ENCODE peak calls at places on chromosomes 12 and 14, in six cellular contexts. P is astrocyte of the cerebellum; O is CD8-positive, alpha-beta T cell; Y is left ventricle myocardium inferior; S is endothelial cell of umbilical vein; W is tibial nerve. B is an unnamed sample.
A peak's percentile ranks its signal among the peaks of the same experiment; 100 is the strongest.

GRCh38 chr14:72270341-72270740 is 338.1 kb downstream of the RGS6 start:
- DNase-seq in P (no peak), W (no peak), Y (no peak), S (no peak), O (no peak), B (no peak)

GRCh38 chr12:128813883-128814282 is 9.9 kb downstream of the SLC15A4 start:
- DNase-seq in O (no peak), P (no peak), S (no peak), W (no peak), Y (no peak), B (no peak)

GRCh38 chr12:45598761-45599160 is 130.7 kb upstream of the ARID2 start:
- DNase-seq in P (no peak), W (no peak), O (no peak), Y (no peak), S (no peak), B (no peak)

GRCh38 chr12:120938496-120938895 is 34.3 kb upstream of the SPPL3 start:
- DNase-seq in Y (no peak), W (no peak), P (no peak), S (no peak), O (no peak), B (no peak)

GRCh38 chr14:61517861-61518802 is 177.2 kb upstream of the HIF1A start:
- DNase-seq in P (no peak), Y (no peak), W (no peak), O (no peak), S (peak; percentile 39), B (no peak)

GRCh38 chr14:91924871-91925726 is 22.4 kb downstream of the FBLN5 start:
- DNase-seq in P (peak; percentile 44), O (no peak), Y (no peak), S (no peak), W (no peak), B (no peak)

GRCh38 chr12:14846878-14847580 is 3.7 kb upstream of the ART4 start:
- DNase-seq in P (peak; percentile 48), Y (no peak), O (no peak), W (no peak), S (peak; percentile 86), B (no peak)

GRCh38 chr12:12003609-12004008 is 67.1 kb upstream of the BCL2L14 start:
- DNase-seq in P (no peak), O (no peak), Y (no peak), S (no peak), W (no peak), B (no peak)

GRCh38 chr14:72619071-72619710 is 274.7 kb downstream of the DPF3 start:
- DNase-seq in Y (no peak), W (no peak), O (no peak), S (no peak), P (no peak), B (no peak)

GRCh38 chr14:100873083-100873482 is 30.4 kb downstream of the RTL1 start:
- DNase-seq in S (no peak), W (no peak), Y (peak; percentile 0), P (no peak), O (no peak), B (no peak)

GRCh38 chr12:22310276-22310675 is 24.2 kb downstream of the ST8SIA1 start:
- DNase-seq in S (no peak), W (no peak), P (no peak), Y (no peak), O (no peak), B (no peak)

GRCh38 chr12:45969084-45969483 is 21.3 kb downstream of the SCAF11 start:
- DNase-seq in S (no peak), O (no peak), P (no peak), W (no peak), Y (no peak), B (no peak)

GRCh38 chr14:100673085-100673806 is 53.4 kb upstream of the DLK1 start:
- DNase-seq in S (no peak), O (no peak), P (no peak), Y (no peak), W (no peak), B (no peak)

GRCh38 chr12:95591731-95592130 is 40.5 kb upstream of the USP44 start:
- DNase-seq in Y (no peak), P (no peak), O (no peak), W (no peak), S (no peak), B (no peak)

GRCh38 chr12:106981781-106982180 is 5.2 kb downstream of the MTERF2 start:
- DNase-seq in W (no peak), Y (no peak), O (no peak), P (no peak), S (no peak), B (no peak)

GRCh38 chr12:59737725-59738463 is 142.1 kb downstream of the SLC16A7 start:
- DNase-seq in O (no peak), P (no peak), W (no peak), Y (no peak), S (no peak), B (no peak)

DNA sequence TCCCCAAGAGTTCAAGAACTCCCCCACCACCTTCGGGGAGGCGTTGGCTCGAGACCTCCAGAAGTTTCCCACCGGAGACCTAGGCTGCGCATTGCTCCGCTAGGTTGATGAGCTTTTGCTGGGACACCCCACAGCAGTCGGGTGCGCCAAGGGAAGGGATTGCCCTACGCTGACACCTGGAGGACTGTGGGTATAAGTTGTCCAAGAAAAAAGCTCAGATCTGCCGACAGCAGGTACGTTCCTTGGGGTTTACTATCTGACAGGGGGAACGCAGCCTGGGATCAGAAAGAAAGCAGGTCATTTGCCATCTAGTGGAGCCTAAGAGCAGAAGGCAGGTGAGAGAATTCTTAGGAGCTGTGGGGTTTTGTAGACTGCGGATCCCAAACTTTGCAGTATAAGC is 98.8 kb downstream of the FRMD6 start:
- DNase-seq in O (no peak), W (no peak), P (no peak), S (no peak), Y (no peak), B (no peak)
- TF ChIP-seq CTCF in O (no peak), W (no peak), P (no peak), S (no peak), Y (no peak), B (no peak)

DNA sequence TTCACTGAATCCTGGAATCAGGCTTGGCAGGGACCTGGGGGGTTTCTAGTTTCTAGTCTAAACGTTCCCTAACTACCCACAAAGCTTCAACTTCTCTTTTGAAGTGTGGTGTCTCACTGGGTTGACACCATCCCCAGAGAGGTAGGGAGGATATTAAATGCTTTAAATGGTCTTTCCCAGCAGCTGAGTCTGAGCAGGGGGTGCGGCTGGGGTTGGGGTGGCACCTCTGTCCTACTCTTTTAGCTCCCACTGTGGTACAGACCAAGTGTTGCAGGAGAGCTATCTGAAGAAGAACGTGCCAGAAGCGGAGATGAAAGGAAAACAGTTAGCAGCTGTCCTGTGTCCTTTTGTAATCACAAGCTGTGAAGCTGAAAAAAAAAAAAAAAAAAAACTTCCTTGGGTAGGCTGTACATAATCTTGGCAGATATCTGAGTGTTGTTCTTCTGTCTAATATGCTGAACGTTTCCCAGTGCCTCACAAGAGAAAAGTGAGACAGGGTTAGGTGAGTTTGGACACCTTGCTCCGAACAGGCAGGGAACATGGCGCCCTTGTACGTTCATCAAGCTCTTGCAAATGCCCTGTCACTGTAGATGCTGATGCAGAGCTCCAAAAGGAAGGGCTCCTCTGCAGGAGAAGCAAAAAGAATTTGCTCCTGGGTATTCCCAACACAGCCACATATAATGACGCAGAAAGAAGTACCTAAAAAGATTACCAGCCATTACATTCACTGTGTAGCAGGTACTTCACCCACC is 447.2 kb downstream of the APAF1 start:
- DNase-seq in P (no peak), Y (no peak), O (no peak), W (no peak), S (no peak), B (no peak)
- H3K4me3 ChIP-seq in P (no peak overlapping the region), Y (no peak overlapping the region), O (no peak overlapping the region), W (no peak overlapping the region), S (no peak overlapping the region), B (no peak overlapping the region)

DNA sequence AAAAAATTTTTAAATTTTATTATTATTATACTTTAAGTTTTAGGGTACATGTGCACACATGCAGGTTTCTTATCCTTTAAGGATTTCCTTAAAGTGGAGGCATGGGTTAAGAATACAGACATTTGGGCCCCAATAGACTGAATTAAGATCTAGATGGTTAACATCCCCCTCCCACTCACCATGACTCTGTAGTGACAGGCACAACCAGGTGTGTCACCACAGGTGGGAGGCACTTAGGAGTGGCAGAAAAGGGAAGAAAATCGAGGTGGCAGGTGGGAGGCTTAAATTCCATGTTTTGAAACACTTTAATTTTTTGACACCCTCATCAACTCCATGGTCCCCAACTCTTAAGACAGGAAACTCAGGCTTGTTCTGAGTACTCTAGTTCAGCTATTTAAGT is 37.6 kb upstream of the GRIP1 start:
- DNase-seq in P (no peak), Y (no peak), O (no peak), W (no peak), S (no peak), B (no peak)
- TF ChIP-seq CTCF in P (no peak), Y (no peak), O (no peak), W (no peak), S (no peak), B (no peak)

GRCh38 chr14:21527320-21527679 is 1.2 kb upstream of the SALL2 start:
- DNase-seq in W (no peak), P (no peak), O (no peak), Y (no peak), S (no peak), B (no peak)
- H3K4me3 ChIP-seq in W (no peak overlapping the region), P (no peak overlapping the region), O (no peak overlapping the region), Y (no peak overlapping the region), S (no peak overlapping the region), B (no peak overlapping the region)

GRCh38 chr12:52993558-52993869 is 12.7 kb upstream of the EIF4B start:
- DNase-seq in S (no peak), W (no peak), P (no peak), Y (no peak), O (no peak), B (no peak)
- TF ChIP-seq CTCF in S (no peak), W (no peak), P (no peak), Y (no peak), O (no peak), B (no peak)

DNA sequence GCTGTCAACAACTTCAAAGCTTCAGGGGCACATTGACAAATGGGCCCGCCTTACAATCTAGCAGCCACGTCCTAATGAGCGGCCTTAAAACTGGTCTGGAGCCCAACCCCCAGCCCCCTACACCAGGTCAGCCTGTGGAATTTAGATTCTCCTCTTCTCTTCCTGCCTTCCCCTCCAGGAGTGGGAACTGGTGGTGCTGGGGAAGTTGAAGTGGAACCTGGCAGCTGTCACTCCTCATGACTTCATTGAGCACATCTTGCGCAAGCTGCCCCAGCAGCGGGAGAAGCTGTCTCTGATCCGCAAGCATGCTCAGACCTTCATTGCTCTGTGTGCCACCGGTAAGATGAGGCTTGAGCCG is 5.0 kb downstream of the CCND2 start:
- DNase-seq in W (peak; percentile 68), P (no peak), O (no peak), Y (peak; percentile 76), S (no peak), B (no peak)
- H3K4me3 ChIP-seq in W (no peak overlapping the region), P (no peak overlapping the region), O (no peak overlapping the region), Y (peak overlapping the region; percentile 86), S (no peak overlapping the region), B (no peak overlapping the region)

GRCh38 chr12:49750027-49750977 is 8.9 kb downstream of the TMBIM6 start:
- DNase-seq in W (no peak), O (no peak), P (no peak), Y (no peak), S (peak; percentile 43), B (peak; percentile 44)
- TF ChIP-seq CTCF in W (no peak), O (no peak), P (no peak), Y (no peak), S (no peak), B (peak; percentile 27)

GRCh38 chr14:105061428-105062047 is 3.7 kb downstream of the GPR132 start:
- DNase-seq in O (peak; percentile 30), W (no peak), S (no peak), P (no peak), Y (peak; percentile 70), B (peak; percentile 74)
- H3K4me3 ChIP-seq in O (peak overlapping the region; percentile 45), W (no peak overlapping the region), S (no peak overlapping the region), P (no peak overlapping the region), Y (peak overlapping the region; percentile 51), B (peak overlapping the region; percentile 90)